ENCODE peak calls at places on chromosome 15, in four cellular contexts. I is CD8-positive, alpha-beta T cell; O is dorsolateral prefrontal cortex; B is naive thymus-derived CD4-positive, alpha-beta T cell. Z is an unnamed sample. For H3K27me3, the result is how much of the 10 kb centered on the place peaks cover.

GRCh38 chr15:27219636-27220035 is 248.7 kb downstream of the GABRG3 start:
- DNase-seq in B (no peak), I (no peak), O (no peak), Z (no peak)

GRCh38 chr15:48757661-48758060 is 53.2 kb downstream of the CEP152 start:
- DNase-seq in I (no peak), B (no peak), O (no peak), Z (no peak)

GRCh38 chr15:31021067-31021665 is 29.7 kb upstream of the MTMR10 start:
- DNase-seq in O (no peak), I (no peak), B (no peak), Z (no peak)

GRCh38 chr15:66865622-66866611 is 163.9 kb downstream of the SMAD6 start:
- DNase-seq in I (no peak), B (no peak), O (no peak), Z (no peak)

GRCh38 chr15:60006808-60007346 is 2.8 kb downstream of the FOXB1 start:
- DNase-seq in I (no peak), B (no peak), O (no peak), Z (no peak)

GRCh38 chr15:33994005-33994615 is 25.8 kb downstream of the CHRM5 start:
- DNase-seq in O (no peak), I (no peak), B (no peak), Z (no peak)

GRCh38 chr15:41558400-41559238 is at the start of gene TYRO3:
- DNase-seq in B (peak), O (peak), I (peak), Z (peak)

GRCh38 chr15:31255732-31256384 is 70.8 kb upstream of the KLF13 start:
- DNase-seq in O (no peak), B (no peak), I (no peak), Z (no peak)

GRCh38 chr15:79640206-79640605 is 208.1 kb downstream of the MINAR1 start:
- DNase-seq in B (no peak), I (no peak), O (no peak), Z (no peak)

GRCh38 chr15:81749667-81750360 is 296.0 kb downstream of the MEX3B start:
- DNase-seq in B (no peak), O (no peak), I (no peak), Z (no peak)

GRCh38 chr15:90691982-90692773 is 25.0 kb upstream of the BLM start:
- DNase-seq in I (no peak), O (no peak), B (no peak), Z (no peak)

GRCh38 chr15:93656041-93656440 is 567.0 kb upstream of the RGMA start:
- DNase-seq in B (no peak), O (no peak), I (no peak), Z (no peak)

DNA sequence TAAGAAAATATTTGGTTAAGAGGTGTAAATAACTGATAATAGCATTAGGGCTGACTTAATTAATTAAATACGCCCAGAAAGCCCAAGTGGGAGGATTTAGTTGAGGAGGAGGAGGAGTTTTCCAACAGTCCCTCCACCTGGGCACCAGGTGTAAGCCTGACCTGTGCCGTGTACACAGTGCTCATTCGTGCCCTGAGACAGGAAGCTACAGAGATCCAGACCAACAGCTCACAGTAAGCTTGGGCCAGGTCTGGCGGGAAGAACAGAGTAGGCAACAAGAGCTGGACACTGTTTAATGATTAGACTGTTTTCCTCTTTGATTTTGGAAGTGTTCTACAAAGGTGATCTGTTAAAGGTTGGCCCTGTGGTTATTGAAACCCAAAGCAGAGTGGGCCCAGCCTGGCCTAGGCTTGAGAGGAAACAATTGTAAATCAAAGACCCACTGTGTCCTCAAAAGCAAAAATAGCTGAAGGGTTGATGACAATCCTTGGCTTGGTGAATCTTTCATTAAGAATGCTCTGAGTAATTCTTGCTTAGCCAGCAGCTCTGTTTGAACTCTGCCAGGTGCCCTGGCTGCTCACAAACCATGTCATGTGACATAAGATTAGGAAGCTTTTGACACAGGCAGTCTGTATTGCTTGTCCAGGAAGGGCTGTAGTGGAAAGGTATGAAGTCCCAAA is 13.8 kb downstream of the SQOR start:
- DNase-seq in B (no peak), O (no peak), I (no peak), Z (no peak)
- H3K27ac ChIP-seq in B (no peak), O (no peak), I (no peak), Z (no peak)

GRCh38 chr15:74122403-74123130 is 7.8 kb upstream of the ISLR2 start:
- DNase-seq in O (no peak), B (no peak), I (no peak), Z (no peak)

GRCh38 chr15:74120426-74120825 is 10.0 kb upstream of the ISLR2 start:
- DNase-seq in O (no peak), B (no peak), I (no peak), Z (no peak)

GRCh38 chr15:74121040-74121439 is 9.3 kb upstream of the ISLR2 start:
- DNase-seq in I (no peak), B (no peak), O (no peak), Z (no peak)

GRCh38 chr15:74123131-74123429 is 7.3 kb upstream of the ISLR2 start:
- DNase-seq in B (no peak), O (no peak), I (no peak), Z (no peak)

DNA sequence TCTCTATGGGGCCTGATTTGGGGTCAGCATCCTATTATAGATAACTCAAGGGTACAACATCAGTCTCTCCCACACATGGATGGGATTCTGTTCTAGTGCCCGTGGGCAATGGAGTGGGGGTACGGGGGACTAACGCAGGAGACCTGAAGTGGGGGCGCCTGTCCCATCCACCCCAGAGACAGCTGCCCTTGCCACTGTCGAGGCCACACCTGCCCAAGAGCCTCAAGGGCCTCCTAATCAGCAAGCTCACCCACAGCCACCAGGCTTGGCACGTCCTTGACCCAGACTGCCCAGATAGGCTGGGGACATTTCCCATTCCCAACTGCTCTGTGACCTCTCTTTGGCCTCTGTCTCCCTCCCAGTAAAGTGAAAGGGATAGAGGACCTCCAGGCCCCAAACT is 8.5 kb upstream of the ISLR2 start:
- DNase-seq in O (no peak), I (no peak), B (no peak), Z (no peak)
- H3K27me3 ChIP-seq in O (under half), I (under half), B (under half), Z (under half)

GRCh38 chr15:56910801-56911200 is 7.6 kb upstream of the TCF12 start:
- DNase-seq in I (no peak), B (no peak), O (no peak), Z (no peak)

GRCh38 chr15:56901931-56902330 is 16.5 kb upstream of the TCF12 start:
- DNase-seq in B (no peak), I (no peak), O (no peak), Z (no peak)

DNA sequence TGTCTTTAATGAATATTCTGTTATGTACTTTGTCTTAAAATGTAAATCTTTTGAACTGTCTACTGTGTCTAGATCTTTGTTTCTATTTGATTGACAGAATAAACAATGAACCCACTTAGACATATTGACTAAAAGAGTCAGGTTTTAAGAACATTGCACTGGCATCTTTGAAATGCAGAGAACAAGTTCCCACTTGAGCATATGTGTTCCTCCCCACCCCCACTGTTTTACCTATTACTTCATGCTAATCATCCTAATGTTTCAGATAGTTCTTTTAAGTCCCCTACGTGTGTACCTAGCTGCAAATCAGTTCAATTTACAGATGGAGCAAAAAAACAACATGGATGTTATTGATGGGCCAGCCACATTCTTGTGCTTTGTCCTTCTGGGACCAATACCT is 11.7 kb upstream of the TCF12 start:
- DNase-seq in I (no peak), B (no peak), O (no peak), Z (no peak)
- H3K4me3 ChIP-seq in I (peak), B (peak), O (no peak), Z (peak)

DNA sequence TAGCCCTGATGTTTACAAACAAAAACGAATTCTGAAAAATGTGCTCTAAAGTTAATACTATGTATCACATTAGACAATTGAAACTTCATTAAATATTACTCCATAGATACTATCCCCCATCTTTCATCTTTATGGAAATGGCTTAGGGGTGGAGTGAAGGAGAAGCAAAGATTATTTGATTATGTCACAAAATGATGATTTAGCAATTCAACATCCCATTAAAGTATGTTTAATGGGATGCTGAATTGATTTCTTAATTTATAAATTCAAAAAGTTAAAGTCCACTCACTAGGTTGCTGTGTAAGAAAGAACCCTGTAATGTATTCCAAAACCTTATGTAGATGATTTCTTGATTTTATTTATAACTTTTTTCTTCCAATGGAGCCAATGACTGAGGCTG is 201.1 kb downstream of the WDR72 start:
- DNase-seq in O (no peak), B (no peak), I (no peak), Z (no peak)
- H3K27ac ChIP-seq in O (no peak), B (no peak), I (no peak), Z (no peak)